ENCODE peak calls at places on chromosomes 11 and 22, in ten cellular contexts. Q is left lung, M is body of pancreas, P is neural progenitor cell, G is tibial artery, J is brain microvascular endothelial cell, L is cardiac muscle cell, C is pancreas, Y is fibroblast of mammary gland, I is transverse colon. K is an unnamed sample.

GRCh38 chr11:72676874-72677341 is 2.7 kb upstream of the PDE2A start:
- DNase-seq in Q (peak), Y (peak), M (peak), P (peak), J (peak), L (peak), C (peak), G (peak), I (peak), K (peak)

GRCh38 chr11:36478700-36479329 is 31.3 kb downstream of the TRAF6 start:
- DNase-seq in L (peak), Q (no peak), C (peak), M (no peak), P (peak), G (no peak), J (peak), I (peak), Y (peak), K (peak)

GRCh38 chr22:38218661-38219331 is 17.0 kb downstream of the MAFF start:
- DNase-seq in P (peak), C (peak), Q (peak), J (peak), I (peak), G (peak), L (peak), M (peak), Y (peak), K (peak)

GRCh38 chr11:105282658-105283057 is 143.1 kb upstream of the CARD18 start:
- DNase-seq in J (peak), C (no peak), P (no peak), L (peak), Q (no peak), M (no peak), G (no peak), I (no peak), Y (peak), K (no peak)

GRCh38 chr11:42524534-42525227 is 787.1 kb upstream of the API5 start:
- DNase-seq in Q (no peak), M (peak), I (peak), P (peak), C (peak), J (peak), L (peak), G (peak), Y (peak), K (peak)

GRCh38 chr11:86636275-86636674 is 36.1 kb downstream of the ME3 start:
- DNase-seq in J (no peak), G (no peak), M (no peak), I (no peak), C (no peak), P (no peak), Q (no peak), L (no peak), Y (no peak), K (no peak)

GRCh38 chr11:73350908-73351636 is 25.1 kb upstream of the RELT start:
- DNase-seq in P (peak), C (peak), J (peak), Y (peak), G (peak), M (peak), I (peak), L (peak), Q (no peak), K (peak)

GRCh38 chr11:3641191-3641590 is 601 bp downstream of the ART5 start:
- DNase-seq in C (no peak), I (no peak), Y (no peak), P (no peak), M (no peak), G (no peak), J (no peak), L (no peak), Q (no peak), K (no peak)

GRCh38 chr11:69138265-69138664 is 17.5 kb upstream of the SMIM38 start:
- DNase-seq in M (no peak), P (no peak), Y (peak), I (no peak), L (peak), C (no peak), Q (peak), G (no peak), J (peak), K (peak)

GRCh38 chr11:96102664-96103068 is 178.8 kb upstream of the MTMR2 start:
- DNase-seq in Q (no peak), I (no peak), Y (peak), C (no peak), G (no peak), M (no peak), J (peak), P (no peak), L (peak), K (peak)

GRCh38 chr11:129280027-129280811 is 88.1 kb upstream of the ARHGAP32 start:
- DNase-seq in Q (no peak), L (peak), I (peak), Y (peak), C (no peak), P (no peak), M (no peak), G (no peak), J (no peak), K (peak)

GRCh38 chr11:130555251-130555841 is 106.9 kb downstream of the ADAMTS15 start:
- DNase-seq in Y (peak), C (peak), J (no peak), I (no peak), Q (no peak), L (peak), P (no peak), M (peak), G (peak), K (peak)

GRCh38 chr22:36340621-36341020 is 47.1 kb downstream of the MYH9 start:
- DNase-seq in P (peak), Q (no peak), Y (no peak), I (no peak), L (no peak), M (no peak), G (no peak), C (no peak), J (no peak), K (peak)

GRCh38 chr11:34464591-34465036 is 25.9 kb downstream of the CAT start:
- DNase-seq in J (no peak), L (no peak), Y (no peak), I (no peak), M (no peak), C (no peak), Q (no peak), G (no peak), P (no peak), K (no peak)

GRCh38 chr22:32478994-32479393 is 4.4 kb downstream of the FBXO7 start:
- DNase-seq in P (no peak), J (peak), Y (peak), L (no peak), Q (no peak), C (no peak), M (no peak), G (no peak), I (no peak), K (no peak)

GRCh38 chr11:107785401-107785800 is 73.2 kb downstream of the SLC35F2 start:
- DNase-seq in Y (peak), G (no peak), M (no peak), P (no peak), C (no peak), Q (no peak), I (no peak), J (peak), L (peak), K (peak)

GRCh38 chr11:75714211-75714610 is 3.4 kb upstream of the MOGAT2 start:
- DNase-seq in J (no peak), C (no peak), M (no peak), Y (no peak), G (no peak), L (no peak), I (peak), P (no peak), Q (no peak), K (no peak)

GRCh38 chr11:71998649-71999310 is at the start of gene IL18BP:
- DNase-seq in C (no peak), I (peak), P (no peak), G (no peak), Q (peak), M (no peak), J (no peak), Y (no peak), L (no peak), K (no peak)

GRCh38 chr11:134622458-134622857 is 210.4 kb upstream of the B3GAT1 start:
- DNase-seq in L (no peak), P (no peak), J (no peak), Q (no peak), I (no peak), G (no peak), M (no peak), Y (no peak), C (no peak), K (no peak)

GRCh38 chr22:35705141-35705540 is 12.5 kb upstream of the APOL5 start:
- DNase-seq in P (no peak), J (peak), Y (peak), Q (no peak), M (no peak), G (no peak), I (no peak), C (no peak), L (peak), K (peak)

GRCh38 chr22:31210830-31211503 is 1.1 kb upstream of the LIMK2 start:
- DNase-seq in P (no peak), L (peak), M (no peak), Q (no peak), J (no peak), I (peak), G (peak), Y (peak), C (no peak), K (peak)

GRCh38 chr22:49687333-49687732 is 140.3 kb downstream of the BRD1 start:
- DNase-seq in J (no peak), C (no peak), Y (no peak), M (no peak), Q (no peak), I (no peak), P (no peak), G (no peak), L (no peak), K (no peak)

GRCh38 chr11:43649501-43649900 is 31.0 kb upstream of the HSD17B12 start:
- DNase-seq in J (no peak), I (no peak), M (no peak), G (no peak), Q (no peak), Y (no peak), C (no peak), L (no peak), P (no peak), K (no peak)
- TF ChIP-seq CTCF in J (no peak), I (no peak), M (no peak), G (no peak), Q (no peak), Y (no peak), C (no peak), L (no peak), P (no peak), K (no peak)

GRCh38 chr22:29605236-29605850 is 1.9 kb downstream of the NF2 start:
- DNase-seq in M (no peak), L (no peak), G (no peak), Q (no peak), J (no peak), Y (no peak), I (no peak), P (no peak), C (no peak), K (no peak)
- H3K4me3 ChIP-seq in M (no peak), L (no peak), G (no peak), Q (peak), J (peak), Y (no peak), I (no peak), P (no peak), C (no peak), K (no peak)

GRCh38 chr11:66883021-66883968 is 26.4 kb downstream of the LRFN4 start:
- DNase-seq in J (peak), L (peak), G (no peak), I (peak), Q (no peak), M (peak), P (peak), Y (peak), C (peak), K (peak)

GRCh38 chr11:66886317-66886588 is 29.4 kb downstream of the LRFN4 start:
- DNase-seq in Y (no peak), I (no peak), M (no peak), J (no peak), P (no peak), G (no peak), C (no peak), L (peak), Q (no peak), K (no peak)

GRCh38 chr11:66885469-66886316 is 28.8 kb downstream of the LRFN4 start:
- DNase-seq in C (no peak), L (no peak), M (no peak), Q (no peak), I (no peak), J (no peak), G (no peak), P (no peak), Y (no peak), K (no peak)

GRCh38 chr11:66882540-66882939 is 25.7 kb downstream of the LRFN4 start:
- DNase-seq in C (no peak), I (no peak), G (no peak), Q (no peak), J (no peak), M (no peak), P (no peak), L (no peak), Y (no peak), K (no peak)

GRCh38 chr11:66884443-66884842 is 27.6 kb downstream of the LRFN4 start:
- DNase-seq in M (no peak), I (no peak), L (no peak), Q (no peak), G (no peak), Y (no peak), P (no peak), J (no peak), C (no peak), K (no peak)
- TF ChIP-seq CTCF in M (no peak), I (no peak), L (no peak), Q (no peak), G (no peak), Y (no peak), P (no peak), J (no peak), C (no peak), K (no peak)

DNA sequence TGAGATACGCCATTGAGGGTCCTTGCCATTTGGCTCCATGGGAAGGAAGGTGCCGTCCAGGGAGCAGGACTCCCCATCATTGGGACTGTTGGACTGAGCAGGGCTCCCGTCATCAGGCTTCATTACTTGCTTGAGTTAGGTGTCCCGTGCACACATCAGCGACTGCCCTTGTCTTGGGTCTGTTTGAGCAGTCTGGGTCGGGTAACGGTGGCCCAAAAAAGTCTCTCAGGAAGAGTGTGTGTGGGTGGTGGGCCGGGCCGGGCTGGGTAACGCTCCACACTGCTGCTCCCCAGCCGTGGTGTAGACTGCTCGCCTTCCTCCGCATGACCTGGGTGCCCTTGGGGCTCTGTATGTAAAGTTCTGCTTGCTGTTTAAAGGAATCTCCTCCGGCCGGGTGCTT is 293.5 kb downstream of the TBC1D22A start:
- DNase-seq in Y (no peak), P (no peak), G (no peak), J (no peak), M (no peak), Q (no peak), L (no peak), C (no peak), I (no peak), K (no peak)
- H3K4me3 ChIP-seq in Y (no peak), P (no peak), G (no peak), J (no peak), M (no peak), Q (no peak), L (no peak), C (no peak), I (no peak), K (no peak)

DNA sequence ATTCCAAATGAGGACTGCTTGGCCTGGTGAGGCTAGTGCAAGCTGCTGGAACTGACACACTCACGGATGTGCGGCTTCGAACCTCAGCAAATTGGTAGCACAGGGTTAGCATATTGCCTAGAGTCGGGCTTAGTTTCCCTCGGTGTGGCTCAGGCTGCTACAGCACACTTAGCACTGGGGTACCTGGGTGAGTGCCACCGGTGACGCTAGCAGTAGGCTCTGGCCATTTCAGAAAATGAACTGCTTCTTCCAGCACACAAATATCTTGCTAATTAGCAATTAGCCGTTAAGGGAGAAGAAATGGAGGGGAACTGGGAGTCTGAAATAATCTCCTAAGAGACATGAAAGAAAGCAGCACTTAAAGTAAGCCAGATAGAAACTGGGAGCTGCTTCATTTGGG is 707.8 kb downstream of the NTM start:
- DNase-seq in J (no peak), M (no peak), Y (no peak), L (no peak), C (no peak), Q (no peak), G (no peak), I (no peak), P (no peak), K (no peak)
- TF ChIP-seq CTCF in J (no peak), M (no peak), Y (no peak), L (no peak), C (no peak), Q (no peak), G (no peak), I (no peak), P (no peak), K (no peak)

GRCh38 chr11:64609436-64610047 is 18.5 kb downstream of the SLC22A12 start:
- DNase-seq in C (no peak), L (no peak), J (no peak), Q (no peak), G (no peak), I (no peak), Y (peak), P (no peak), M (no peak), K (no peak)

GRCh38 chr11:64606796-64607380 is 15.9 kb downstream of the SLC22A12 start:
- DNase-seq in M (no peak), Q (no peak), L (no peak), I (no peak), G (no peak), J (no peak), P (no peak), C (no peak), Y (no peak), K (no peak)

GRCh38 chr11:64607381-64608259 is 16.6 kb downstream of the SLC22A12 start:
- DNase-seq in L (peak), Q (no peak), I (no peak), C (no peak), P (peak), G (no peak), J (no peak), M (no peak), Y (peak), K (peak)

GRCh38 chr11:64608636-64609035 is 17.6 kb downstream of the SLC22A12 start:
- DNase-seq in G (no peak), J (no peak), Y (no peak), I (no peak), Q (no peak), M (no peak), C (no peak), L (no peak), P (peak), K (no peak)

GRCh38 chr11:64608260-64608538 is 17.2 kb downstream of the SLC22A12 start:
- DNase-seq in J (no peak), P (no peak), L (no peak), Y (no peak), I (no peak), G (no peak), M (no peak), C (no peak), Q (no peak), K (no peak)
- H3K4me3 ChIP-seq in J (no peak), P (no peak), L (no peak), Y (no peak), I (peak), G (no peak), M (no peak), C (no peak), Q (no peak), K (no peak)